ENCODE peak calls at places on chromosomes 6 and 20, in seven cellular contexts. Z is CD8-positive, alpha-beta T cell; H is cardiac muscle cell; Y is heart left ventricle; E is PC-3; G is ovary; W is astrocyte of the spinal cord. P is an unnamed sample.

GRCh38 chr6:56851541-56852248 is 103.2 kb upstream of the BEND6 start:
- DNase-seq in Z (no peak), H (peak), Y (peak), E (peak), G (peak), W (peak), P (peak)

GRCh38 chr20:50504231-50504823 is 5.9 kb upstream of the PTPN1 start:
- DNase-seq in Z (no peak), H (peak), Y (no peak), E (no peak), G (no peak), W (no peak), P (no peak)

GRCh38 chr6:112237644-112238043 is 16.7 kb downstream of the LAMA4 start:
- DNase-seq in Z (no peak), H (peak), Y (peak), E (peak), G (no peak), W (peak), P (no peak)

GRCh38 chr6:53956068-53956711 is 155.1 kb upstream of the MLIP start:
- DNase-seq in Z (no peak), H (peak), Y (peak), E (peak), G (peak), W (peak), P (peak)

GRCh38 chr20:47652794-47653193 is 132.5 kb downstream of the SULF2 start:
- DNase-seq in Z (no peak), H (no peak), Y (no peak), E (no peak), G (no peak), W (no peak), P (no peak)

GRCh38 chr6:92723390-92723931 is 695.9 kb downstream of the EPHA7 start:
- DNase-seq in Z (no peak), H (peak), Y (no peak), E (no peak), G (no peak), W (no peak), P (no peak)

GRCh38 chr6:143745160-143746133 is 67.7 kb downstream of the PHACTR2 start:
- DNase-seq in Z (no peak), H (peak), Y (peak), E (peak), G (peak), W (peak), P (no peak)

GRCh38 chr20:41482647-41483552 is 116.3 kb upstream of the EMILIN3 start:
- DNase-seq in Z (no peak), H (peak), Y (no peak), E (peak), G (no peak), W (peak), P (no peak)

GRCh38 chr6:46287681-46288080 is 116.9 kb upstream of the ENPP5 start:
- DNase-seq in Z (no peak), H (no peak), Y (no peak), E (no peak), G (no peak), W (no peak), P (no peak)

GRCh38 chr6:161406633-161407032 is 132.8 kb upstream of the AGPAT4 start:
- DNase-seq in Z (no peak), H (peak), Y (no peak), E (peak), G (no peak), W (peak), P (no peak)

GRCh38 chr6:30533460-30534294 is 22.6 kb downstream of the GNL1 start:
- DNase-seq in Z (no peak), H (no peak), Y (no peak), E (no peak), G (no peak), W (no peak), P (peak)
- TF ChIP-seq CTCF in Z (no peak), H (no peak), Y (no peak), E (no peak), G (no peak), W (no peak), P (no peak)

GRCh38 chr6:35492664-35493284 is 4.1 kb downstream of the TEAD3 start:
- DNase-seq in Z (no peak), H (no peak), Y (no peak), E (no peak), G (no peak), W (no peak), P (no peak)

GRCh38 chr6:35489995-35490791 is 6.7 kb downstream of the TEAD3 start:
- DNase-seq in Z (no peak), H (peak), Y (peak), E (no peak), G (peak), W (peak), P (no peak)

GRCh38 chr6:35491558-35492541 is 5.0 kb downstream of the TEAD3 start:
- DNase-seq in Z (no peak), H (no peak), Y (no peak), E (no peak), G (peak), W (no peak), P (no peak)

GRCh38 chr6:35489066-35489465 is 7.8 kb downstream of the TEAD3 start:
- DNase-seq in Z (no peak), H (no peak), Y (no peak), E (no peak), G (no peak), W (no peak), P (no peak)

GRCh38 chr6:35490821-35491557 is 5.9 kb downstream of the TEAD3 start:
- DNase-seq in Z (no peak), H (no peak), Y (no peak), E (no peak), G (peak), W (no peak), P (no peak)
- H3K4me3 ChIP-seq in Z (no peak), H (peak), Y (peak), E (no peak), G (peak), W (no peak), P (no peak)

GRCh38 chr20:10651227-10651990 is 22.4 kb downstream of the JAG1 start:
- DNase-seq in Z (no peak), H (peak), Y (peak), E (no peak), G (no peak), W (peak), P (no peak)
- TF ChIP-seq CTCF in Z (no peak), H (no peak), Y (no peak), E (no peak), G (no peak), W (peak), P (no peak)

GRCh38 chr20:53611449-53611894 is 17.8 kb upstream of the ZNF217 start:
- DNase-seq in Z (no peak), H (peak), Y (peak), E (peak), G (peak), W (peak), P (peak)
- H3K4me3 ChIP-seq in Z (no peak), H (no peak), Y (no peak), E (peak), G (no peak), W (no peak), P (peak)

P was measured in GM12865.